ENCODE peak calls at places on chromosomes 7 and 10, in eight cellular contexts. D is cardiac fibroblast; F is D721Med; U is stomach; R is heart right ventricle; C is upper lobe of right lung; K is CD8-positive, alpha-beta T cell; M is BE2C. W is an unnamed sample.

GRCh38 chr7:351256-351655 is 61.3 kb downstream of the FOXL3 start:
- DNase-seq in D (no peak), R (no peak), K (peak), U (no peak), F (no peak), C (no peak), M (no peak), W (no peak)

GRCh38 chr10:116879817-116880216 is 30.5 kb downstream of the ENO4 start:
- DNase-seq in U (no peak), R (no peak), F (no peak), M (no peak), K (no peak), D (no peak), C (no peak), W (no peak)

GRCh38 chr7:45400680-45401079 is 173.5 kb upstream of the ADCY1 start:
- DNase-seq in C (no peak), R (no peak), M (no peak), K (no peak), D (no peak), U (no peak), F (no peak), W (no peak)

GRCh38 chr10:17227367-17228080 is 517 bp upstream of the VIM start:
- DNase-seq in F (no peak), R (no peak), C (no peak), K (no peak), D (peak), U (no peak), M (no peak), W (no peak)

GRCh38 chr10:101236376-101237079 is 7.3 kb upstream of the LBX1 start:
- DNase-seq in M (no peak), D (no peak), C (no peak), U (no peak), R (no peak), F (no peak), K (no peak), W (no peak)

GRCh38 chr10:122019414-122019975 is 30.5 kb downstream of the TACC2 start:
- DNase-seq in M (no peak), D (no peak), K (no peak), C (peak), F (no peak), U (peak), R (no peak), W (no peak)

GRCh38 chr10:96910488-96911395 is 78.6 kb downstream of the LCOR start:
- DNase-seq in R (peak), M (peak), K (no peak), F (no peak), U (no peak), C (no peak), D (peak), W (no peak)

GRCh38 chr7:22667562-22668239 is 59.3 kb upstream of the IL6 start:
- DNase-seq in C (no peak), R (no peak), F (no peak), U (no peak), K (no peak), M (no peak), D (peak), W (no peak)

GRCh38 chr10:97425964-97426775 is at the start of gene PGAM1:
- DNase-seq in D (peak), F (peak), C (peak), U (peak), M (peak), R (peak), K (peak), W (peak)

GRCh38 chr7:108142675-108143259 is 12.6 kb upstream of the LAMB4 start:
- DNase-seq in C (no peak), R (no peak), K (no peak), M (no peak), U (no peak), F (no peak), D (no peak), W (no peak)

GRCh38 chr7:100894860-100895700 is 608 bp downstream of the ACHE start:
- DNase-seq in C (peak), M (peak), F (no peak), R (no peak), U (peak), K (peak), D (no peak), W (peak)

GRCh38 chr10:86085136-86085535 is 281.5 kb downstream of the GRID1 start:
- DNase-seq in K (no peak), M (no peak), C (peak), U (peak), R (no peak), D (no peak), F (no peak), W (no peak)

GRCh38 chr7:85773116-85773783 is 586.4 kb upstream of the SEMA3D start:
- DNase-seq in D (peak), R (no peak), U (no peak), M (no peak), K (no peak), F (no peak), C (no peak), W (no peak)

GRCh38 chr10:60681103-60681502 is 97.2 kb upstream of the CDK1 start:
- DNase-seq in M (no peak), R (no peak), K (no peak), C (no peak), F (no peak), D (no peak), U (no peak), W (no peak)

GRCh38 chr7:55260171-55260570 is 105.0 kb upstream of the LANCL2 start:
- DNase-seq in M (no peak), K (no peak), R (no peak), F (no peak), C (no peak), D (no peak), U (no peak), W (no peak)

GRCh38 chr10:16843252-16843870 is 26.1 kb upstream of the RSU1 start:
- DNase-seq in F (no peak), M (no peak), U (no peak), R (peak), C (no peak), K (no peak), D (peak), W (no peak)

GRCh38 chr7:80848841-80849240 is 70.0 kb downstream of the SEMA3C start:
- DNase-seq in F (no peak), R (no peak), C (no peak), D (no peak), K (no peak), U (no peak), M (no peak), W (no peak)

GRCh38 chr10:97515260-97515978 is 16.7 kb downstream of the UBTD1 start:
- DNase-seq in U (no peak), F (no peak), M (no peak), D (no peak), K (no peak), C (no peak), R (no peak), W (no peak)

GRCh38 chr10:34494012-34494411 is 321.1 kb downstream of the PARD3 start:
- DNase-seq in F (no peak), R (no peak), C (no peak), M (no peak), U (no peak), D (peak), K (no peak), W (no peak)

GRCh38 chr10:86258488-86258887 is 108.1 kb downstream of the GRID1 start:
- DNase-seq in D (no peak), F (no peak), M (no peak), C (no peak), R (no peak), U (no peak), K (no peak), W (no peak)

GRCh38 chr7:70417061-70417655 is 714.8 kb upstream of the GALNT17 start:
- DNase-seq in K (no peak), F (no peak), R (no peak), C (no peak), D (no peak), M (peak), U (no peak), W (no peak)

GRCh38 chr7:101223528-101223927 is 5.6 kb downstream of the ZNHIT1 start:
- DNase-seq in K (no peak), D (no peak), F (no peak), C (no peak), U (no peak), M (no peak), R (no peak), W (no peak)

GRCh38 chr7:90266808-90267207 is 21.8 kb downstream of the CFAP69 start:
- DNase-seq in R (no peak), U (no peak), F (no peak), M (no peak), K (no peak), C (no peak), D (peak), W (no peak)

GRCh38 chr10:66835400-66835799 is 90.4 kb upstream of the LRRTM3 start:
- DNase-seq in C (no peak), R (no peak), F (no peak), D (no peak), K (no peak), M (no peak), U (no peak), W (no peak)

GRCh38 chr7:79810945-79811344 is 323.7 kb upstream of the GNAI1 start:
- DNase-seq in K (no peak), M (no peak), F (no peak), R (no peak), U (no peak), C (no peak), D (no peak), W (no peak)

GRCh38 chr7:79806161-79806734 is 328.4 kb upstream of the GNAI1 start:
- DNase-seq in M (no peak), R (no peak), D (peak), U (no peak), K (no peak), F (no peak), C (no peak), W (no peak)
- TF ChIP-seq CTCF in M (peak), R (no peak), D (peak), U (no peak), K (no peak), F (peak), C (peak), W (no peak)

GRCh38 chr7:47950714-47951113 is 2.4 kb upstream of the PKD1L1 start:
- DNase-seq in K (no peak), D (peak), M (no peak), U (peak), C (no peak), F (no peak), R (peak), W (no peak)
- TF ChIP-seq CTCF in K (no peak), D (peak), M (no peak), U (no peak), C (no peak), F (no peak), R (no peak), W (no peak)

GRCh38 chr7:87933605-87933952 is 472 bp upstream of the ADAM22 start:
- DNase-seq in M (no peak), D (no peak), K (no peak), U (no peak), F (no peak), C (no peak), R (no peak), W (no peak)

GRCh38 chr7:87934699-87935372 is 785 bp downstream of the ADAM22 start:
- DNase-seq in R (no peak), C (no peak), U (no peak), F (no peak), K (no peak), D (peak), M (peak), W (peak)

GRCh38 chr7:87935373-87935706 is 1.3 kb downstream of the ADAM22 start:
- DNase-seq in K (no peak), U (no peak), D (no peak), F (no peak), M (no peak), C (no peak), R (no peak), W (no peak)

DNA sequence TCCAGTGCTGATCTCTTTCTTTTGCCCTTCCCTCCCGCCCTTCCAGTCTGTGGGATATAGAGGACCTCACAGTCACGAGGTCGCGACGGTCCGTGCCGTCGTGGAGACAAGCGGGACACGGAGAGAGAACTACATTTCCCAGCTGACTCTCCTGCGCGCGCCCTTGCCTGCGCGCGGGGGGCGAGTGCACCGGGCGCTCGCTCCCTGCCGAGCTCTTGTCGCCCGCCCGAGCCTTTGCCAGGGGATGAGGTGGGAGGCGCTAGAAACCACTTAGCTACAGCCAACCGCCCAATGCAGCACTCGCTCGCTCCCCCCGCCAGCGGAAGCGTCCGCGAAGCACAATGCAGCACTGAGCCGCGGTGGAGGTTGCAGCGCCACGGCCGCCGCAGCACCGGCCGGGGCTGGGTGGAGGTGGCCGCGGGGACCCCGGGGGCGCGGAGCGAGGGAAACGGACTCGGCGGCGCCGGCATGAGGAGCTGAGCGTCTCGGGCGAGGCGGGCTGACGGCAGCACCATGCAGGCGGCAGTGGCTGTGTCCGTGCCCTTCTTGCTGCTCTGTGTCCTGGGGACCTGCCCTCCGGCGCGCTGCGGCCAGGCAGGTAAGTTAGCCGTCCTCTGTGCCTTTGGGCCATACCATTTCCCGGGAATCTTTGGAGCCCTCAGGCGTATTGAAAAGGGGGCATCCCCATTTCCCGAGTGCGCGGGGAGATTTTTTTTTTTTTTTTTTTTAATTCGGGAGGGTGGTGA is at the start of gene ADAM22:
- DNase-seq in K (peak), F (peak), U (peak), M (peak), R (peak), D (peak), C (peak), W (peak)
- TF ChIP-seq CTCF in K (no peak), F (peak), U (no peak), M (no peak), R (no peak), D (no peak), C (no peak), W (no peak)

DNA sequence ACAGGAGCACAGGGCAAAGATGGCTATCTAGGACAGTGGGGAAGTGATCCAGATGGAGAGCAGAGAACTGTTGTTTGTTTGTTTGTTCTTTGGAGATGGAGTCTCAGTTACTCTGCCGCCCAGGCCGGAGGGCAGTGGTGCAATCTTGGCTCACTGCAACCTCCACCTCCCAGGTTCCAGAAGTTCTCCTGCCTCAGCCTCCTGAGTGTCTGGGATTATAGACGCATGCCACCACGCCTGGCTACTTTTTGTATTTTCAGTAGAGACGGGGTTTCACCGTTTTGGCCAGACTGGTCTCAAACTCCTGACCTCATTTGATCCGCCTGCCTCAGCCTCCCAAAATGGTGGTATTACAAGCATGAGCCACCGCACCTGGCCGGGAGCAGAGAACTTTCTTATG is 20.9 kb downstream of the METTL2B start:
- DNase-seq in D (no peak), C (peak), U (no peak), M (no peak), R (no peak), F (no peak), K (no peak), W (no peak)
- TF ChIP-seq CTCF in D (no peak), C (no peak), U (no peak), M (no peak), R (no peak), F (no peak), K (no peak), W (no peak)

GRCh38 chr7:26560857-26561256 is 269.2 kb downstream of the SNX10 start:
- DNase-seq in D (no peak), R (no peak), F (no peak), U (no peak), M (no peak), K (no peak), C (no peak), W (no peak)

GRCh38 chr7:26567263-26567662 is 275.6 kb downstream of the SNX10 start:
- DNase-seq in R (no peak), C (no peak), K (no peak), F (no peak), D (no peak), U (no peak), M (no peak), W (no peak)

DNA sequence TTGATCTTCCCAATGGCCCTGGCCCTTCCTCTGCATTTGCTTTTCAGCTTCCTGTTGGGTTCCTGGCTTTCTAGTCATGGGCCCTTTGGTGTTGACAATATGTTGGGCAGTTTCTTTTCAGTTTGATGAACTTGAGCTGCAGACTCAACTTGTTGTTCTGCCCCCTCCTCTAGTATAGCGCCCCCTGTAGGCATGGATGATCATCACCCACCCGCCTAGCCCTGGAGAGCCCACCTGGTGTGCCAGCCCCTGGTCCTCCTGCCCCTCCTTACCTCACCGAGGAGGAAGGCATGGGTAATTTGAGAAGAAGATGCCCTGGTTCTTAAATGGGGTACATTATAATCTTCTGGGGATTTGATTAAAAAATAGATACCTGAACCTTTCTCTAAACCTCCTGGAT is 271.2 kb downstream of the SNX10 start:
- DNase-seq in C (no peak), R (no peak), D (no peak), U (no peak), M (no peak), K (no peak), F (no peak), W (no peak)
- TF ChIP-seq CTCF in C (no peak), R (no peak), D (no peak), U (no peak), M (no peak), K (no peak), F (no peak), W (no peak)

DNA sequence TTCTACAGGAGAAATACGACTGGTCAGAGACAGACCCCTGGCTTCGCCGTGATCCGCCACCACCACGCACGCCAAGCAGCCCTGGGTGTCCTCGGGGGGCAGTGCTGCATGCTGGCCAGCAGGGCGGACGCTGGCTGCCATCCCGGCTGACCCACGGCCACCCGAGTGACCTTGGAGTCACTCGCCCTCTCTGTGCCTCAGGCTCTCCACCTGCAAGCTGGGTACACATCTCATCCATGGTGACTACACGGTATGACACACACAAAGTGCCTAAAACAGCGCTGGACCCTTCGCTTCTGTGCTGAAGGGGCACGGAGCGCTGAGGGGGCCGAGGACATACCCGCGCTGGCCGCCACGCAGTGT is 62.0 kb upstream of the RNF32 start:
- DNase-seq in U (no peak), F (no peak), K (no peak), R (no peak), M (no peak), D (no peak), C (no peak), W (no peak)
- TF ChIP-seq CTCF in U (no peak), F (no peak), K (no peak), R (no peak), M (no peak), D (no peak), C (no peak), W (no peak)

GRCh38 chr7:34133983-34134782 is 228.8 kb downstream of the BMPER start:
- DNase-seq in M (peak), D (peak), U (peak), R (peak), K (no peak), C (no peak), F (peak), W (no peak)
- TF ChIP-seq CTCF in M (peak), D (peak), U (peak), R (peak), K (no peak), C (peak), F (peak), W (no peak)

GRCh38 chr7:140229591-140230516 is 53.1 kb upstream of the KDM7A start:
- DNase-seq in C (no peak), U (peak), M (peak), R (no peak), D (no peak), F (no peak), K (peak), W (peak)

GRCh38 chr7:140230517-140230861 is 53.7 kb upstream of the KDM7A start:
- DNase-seq in R (no peak), U (peak), D (no peak), C (peak), K (peak), M (peak), F (no peak), W (peak)

GRCh38 chr7:140232959-140233649 is 56.3 kb upstream of the KDM7A start:
- DNase-seq in R (no peak), U (no peak), F (no peak), D (no peak), M (no peak), K (no peak), C (no peak), W (no peak)

GRCh38 chr7:140231779-140232491 is 55.2 kb upstream of the KDM7A start:
- DNase-seq in F (no peak), C (no peak), R (no peak), M (no peak), D (no peak), K (no peak), U (peak), W (no peak)

GRCh38 chr7:140230862-140231778 is 54.3 kb upstream of the KDM7A start:
- DNase-seq in K (peak), U (peak), F (peak), M (peak), D (peak), R (peak), C (peak), W (no peak)
- TF ChIP-seq CTCF in K (no peak), U (no peak), F (no peak), M (no peak), D (no peak), R (no peak), C (no peak), W (no peak)

DNA sequence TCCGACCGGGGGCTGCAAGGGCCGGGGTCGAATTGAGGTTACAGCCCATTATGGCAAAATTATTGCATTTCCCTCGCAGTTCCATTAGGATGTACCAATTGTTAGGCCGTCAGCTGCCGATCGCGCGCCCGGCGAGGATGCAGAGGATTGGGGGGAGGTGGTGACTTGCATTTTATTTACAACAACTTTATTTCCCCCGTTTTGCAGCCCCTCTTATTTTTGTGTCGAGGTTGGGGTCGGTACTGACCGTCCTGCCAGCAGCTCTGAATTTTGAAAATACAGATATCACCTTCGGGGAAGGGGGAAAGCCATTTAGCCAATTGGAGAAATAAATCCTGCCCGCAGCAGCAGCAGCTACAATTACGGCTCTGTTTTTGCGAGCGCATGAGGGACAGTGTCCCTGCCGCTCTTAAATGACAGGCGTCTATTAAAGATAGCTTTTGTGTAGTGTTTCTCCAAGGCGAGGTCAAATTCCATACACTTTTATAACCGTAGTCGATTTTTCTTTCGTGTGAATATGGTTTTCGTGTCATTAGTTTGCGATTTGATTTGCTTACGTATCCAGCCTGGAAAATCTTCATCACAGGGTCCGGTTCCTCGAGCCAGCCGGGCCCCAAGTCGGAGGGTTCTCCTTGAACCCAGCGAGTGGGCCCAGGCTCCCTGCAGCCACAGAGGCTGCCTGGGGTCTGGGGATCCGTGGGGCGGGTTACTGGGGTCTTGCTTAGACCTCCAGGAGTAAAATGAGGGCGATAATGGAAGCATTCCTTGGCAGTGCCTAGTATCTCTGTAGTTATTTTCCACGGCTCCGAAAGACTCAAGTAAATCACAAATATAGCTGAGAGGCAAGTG is 693 bp upstream of the HOXA5 start:
- DNase-seq in M (no peak), U (no peak), F (no peak), D (no peak), K (no peak), C (no peak), R (no peak), W (no peak)
- TF ChIP-seq CTCF in M (no peak), U (no peak), F (no peak), D (no peak), K (no peak), C (no peak), R (no peak), W (no peak)

GRCh38 chr10:69407621-69408301 is 9.0 kb downstream of the TACR2 start:
- DNase-seq in F (no peak), C (no peak), R (no peak), D (no peak), K (no peak), M (peak), U (no peak), W (no peak)
- TF ChIP-seq CTCF in F (no peak), C (peak), R (no peak), D (peak), K (peak), M (peak), U (no peak), W (no peak)

W was measured in activated B cell treated with CpG ODN at 0.5 μM for 24 hours.